ENCODE peak calls at places on chromosomes 3 and 15, in six cellular contexts. C, L, X, N, W and F are unnamed samples.
A peak's percentile ranks its signal among the peaks of the same experiment; 100 is the strongest.

GRCh38 chr15:78565951-78566774 is 843 bp downstream of the CHRNA5 start:
- DNase-seq in C (peak; percentile 47), L (peak; percentile 52), X (peak; percentile 3), N (peak; percentile 40), W (peak; percentile 7), F (peak; percentile 48)

GRCh38 chr3:94494992-94495391 is 432.1 kb downstream of the NSUN3 start:
- DNase-seq in C (no peak), L (no peak), X (no peak), N (no peak), W (no peak), F (no peak)

GRCh38 chr15:31465083-31465955 is 138.7 kb downstream of the KLF13 start:
- DNase-seq in C (no peak), L (no peak), X (no peak), N (peak; percentile 19), W (no peak), F (no peak)

GRCh38 chr3:10470666-10471336 is 34.6 kb downstream of the ATP2B2 start:
- DNase-seq in C (peak; percentile 79), L (peak; percentile 69), X (no peak), N (peak; percentile 65), W (no peak), F (no peak)

GRCh38 chr15:65642588-65642987 is 20.9 kb downstream of the SLC24A1 start:
- DNase-seq in C (no peak), L (no peak), X (no peak), N (no peak), W (no peak), F (no peak)

GRCh38 chr3:163879172-163879571 is 1199.1 kb downstream of the SI start:
- DNase-seq in C (no peak), L (no peak), X (no peak), N (no peak), W (no peak), F (no peak)

GRCh38 chr3:182954553-182954952 is 25.8 kb downstream of the DCUN1D1 start:
- DNase-seq in C (no peak), L (no peak), X (peak; percentile 22), N (no peak), W (no peak), F (no peak)

GRCh38 chr3:184659797-184660301 is 52.0 kb downstream of the MAGEF1 start:
- DNase-seq in C (no peak), L (no peak), X (no peak), N (peak; percentile 54), W (peak; percentile 60), F (no peak)

GRCh38 chr3:147379651-147380050 is 26.7 kb downstream of the ZIC4 start:
- DNase-seq in C (no peak), L (no peak), X (no peak), N (no peak), W (no peak), F (no peak)

GRCh38 chr3:140733623-140734022 is 55.8 kb downstream of the TRIM42 start:
- DNase-seq in C (no peak), L (no peak), X (no peak), N (no peak), W (no peak), F (no peak)

GRCh38 chr15:47688573-47689086 is 28.7 kb upstream of the SEMA6D start:
- DNase-seq in C (no peak), L (no peak), X (peak; percentile 83), N (no peak), W (no peak), F (peak; percentile 48)

GRCh38 chr3:134486577-134487041 is 752 bp downstream of the CEP63 start:
- DNase-seq in C (peak; percentile 36), L (no peak), X (peak; percentile 58), N (no peak), W (no peak), F (peak; percentile 63)

GRCh38 chr3:156396851-156397250 is 158.1 kb downstream of the SSR3 start:
- DNase-seq in C (no peak), L (no peak), X (no peak), N (no peak), W (no peak), F (no peak)

GRCh38 chr15:68389936-68390790 is 41.8 kb downstream of the ITGA11 start:
- DNase-seq in C (no peak), L (peak; percentile 20), X (peak; percentile 74), N (peak; percentile 20), W (no peak), F (peak; percentile 95)

GRCh38 chr3:196555295-196555694 is 13.1 kb downstream of the WDR53 start:
- DNase-seq in C (no peak), L (no peak), X (peak; percentile 24), N (no peak), W (no peak), F (no peak)

GRCh38 chr3:196552253-196552652 is 16.1 kb downstream of the WDR53 start:
- DNase-seq in C (no peak), L (no peak), X (no peak), N (no peak), W (no peak), F (no peak)

GRCh38 chr3:196553551-196553950 is 14.8 kb downstream of the WDR53 start:
- DNase-seq in C (no peak), L (no peak), X (no peak), N (no peak), W (peak; percentile 40), F (no peak)

GRCh38 chr3:196557236-196557635 is 11.1 kb downstream of the WDR53 start:
- DNase-seq in C (no peak), L (no peak), X (no peak), N (no peak), W (no peak), F (no peak)

GRCh38 chr3:196554205-196554604 is 14.1 kb downstream of the WDR53 start:
- DNase-seq in C (no peak), L (no peak), X (no peak), N (no peak), W (no peak), F (no peak)
- H3K9me3 ChIP-seq in C (peaks cover 1% of the 10 kb centered on the region), L (peaks cover 8% of the 10 kb centered on the region), X (peaks cover 5% of the 10 kb centered on the region), N (no peaks in the 10 kb centered on the region), W (peaks cover 5% of the 10 kb centered on the region), F (peaks cover 6% of the 10 kb centered on the region)

GRCh38 chr3:176219970-176220369 is 977.3 kb downstream of the TBL1XR1 start:
- DNase-seq in C (no peak), L (no peak), X (no peak), N (peak; percentile 63), W (no peak), F (no peak)
- H4K8ac ChIP-seq in C (no peak overlapping the region), L (no peak overlapping the region), X (no peak overlapping the region), N (no peak overlapping the region), W (no peak overlapping the region), F (no peak overlapping the region)

GRCh38 chr15:25170781-25171110 is 216.0 kb downstream of the SNRPN start:
- DNase-seq in C (no peak), L (no peak), X (no peak), N (peak; percentile 6), W (no peak), F (no peak)

GRCh38 chr15:25170113-25170731 is 215.4 kb downstream of the SNRPN start:
- DNase-seq in C (no peak), L (no peak), X (no peak), N (peak; percentile 11), W (no peak), F (no peak)

GRCh38 chr15:25171111-25171811 is 216.5 kb downstream of the SNRPN start:
- DNase-seq in C (no peak), L (peak; percentile 26), X (no peak), N (peak; percentile 11), W (no peak), F (no peak)

GRCh38 chr15:25171856-25172687 is 217.3 kb downstream of the SNRPN start:
- DNase-seq in C (no peak), L (no peak), X (no peak), N (peak; percentile 14), W (no peak), F (no peak)

DNA sequence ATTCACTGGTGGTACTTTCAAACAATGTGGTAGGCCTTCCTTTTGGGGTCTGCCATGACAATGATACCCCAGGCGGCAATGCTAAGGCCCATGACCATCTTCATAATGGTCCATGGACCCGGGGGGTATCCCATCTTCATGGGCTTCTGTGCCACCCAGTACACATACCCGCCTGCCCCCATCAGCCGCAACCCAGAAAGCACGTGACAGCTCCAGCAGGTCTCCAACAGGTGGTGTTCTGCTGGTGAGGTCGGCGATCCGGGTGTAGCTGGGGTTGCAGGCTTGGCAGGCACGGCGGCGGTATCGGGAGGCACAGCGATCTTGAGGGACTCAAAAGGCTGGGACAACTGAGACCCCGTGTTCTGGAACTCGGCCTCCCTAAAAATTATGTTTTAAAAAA is 214.5 kb downstream of the SNRPN start:
- DNase-seq in C (no peak), L (no peak), X (no peak), N (peak; percentile 13), W (no peak), F (no peak)
- H3K9me3 ChIP-seq in C (peaks cover 27% of the 10 kb centered on the region), L (peaks cover 39% of the 10 kb centered on the region), X (peaks cover 32% of the 10 kb centered on the region), N (peaks cover 40% of the 10 kb centered on the region), W (peaks cover 42% of the 10 kb centered on the region), F (peaks cover 30% of the 10 kb centered on the region)

GRCh38 chr3:82236257-82236656 is 474.8 kb upstream of the GBE1 start:
- DNase-seq in C (no peak), L (no peak), X (no peak), N (no peak), W (no peak), F (no peak)
- H4K8ac ChIP-seq in C (no peak overlapping the region), L (no peak overlapping the region), X (no peak overlapping the region), N (no peak overlapping the region), W (no peak overlapping the region), F (no peak overlapping the region)

GRCh38 chr3:1010228-1010627 is 82.6 kb upstream of the CNTN6 start:
- DNase-seq in C (no peak), L (no peak), X (no peak), N (no peak), W (no peak), F (no peak)
- H3K9me3 ChIP-seq in C (no peaks in the 10 kb centered on the region), L (no peaks in the 10 kb centered on the region), X (peaks cover 3% of the 10 kb centered on the region), N (no peaks in the 10 kb centered on the region), W (no peaks in the 10 kb centered on the region), F (peaks cover 12% of the 10 kb centered on the region)

GRCh38 chr3:129449279-129450115 is 9.5 kb downstream of the IFT122 start:
- DNase-seq in C (no peak), L (no peak), X (no peak), N (no peak), W (no peak), F (no peak)
- H4K8ac ChIP-seq in C (no peak overlapping the region), L (no peak overlapping the region), X (no peak overlapping the region), N (no peak overlapping the region), W (no peak overlapping the region), F (no peak overlapping the region)

GRCh38 chr3:181274025-181274424 is 284.5 kb upstream of the DNAJC19 start:
- DNase-seq in C (no peak), L (no peak), X (no peak), N (no peak), W (no peak), F (no peak)

GRCh38 chr3:181278468-181279238 is 289.1 kb upstream of the DNAJC19 start:
- DNase-seq in C (peak; percentile 12), L (no peak), X (no peak), N (no peak), W (no peak), F (no peak)

GRCh38 chr3:181279239-181279565 is 289.7 kb upstream of the DNAJC19 start:
- DNase-seq in C (no peak), L (no peak), X (no peak), N (no peak), W (no peak), F (no peak)

GRCh38 chr3:181276358-181276896 is 286.9 kb upstream of the DNAJC19 start:
- DNase-seq in C (no peak), L (no peak), X (no peak), N (no peak), W (no peak), F (no peak)
- H3K9me3 ChIP-seq in C (no peaks in the 10 kb centered on the region), L (no peaks in the 10 kb centered on the region), X (no peaks in the 10 kb centered on the region), N (no peaks in the 10 kb centered on the region), W (no peaks in the 10 kb centered on the region), F (no peaks in the 10 kb centered on the region)